ENCODE peak calls at places on chromosomes 16 and 17, in six cellular contexts. P, T, U, L, E and M are unnamed samples.

GRCh38 chr17:7293821-7294613 is 422 bp downstream of the YBX2 start:
- DNase-seq in P (peak), T (peak), U (no peak), L (peak), E (no peak), M (no peak)

GRCh38 chr17:66716236-66717026 is 118.5 kb upstream of the CACNG5 start:
- DNase-seq in P (peak), T (no peak), U (no peak), L (peak), E (no peak), M (no peak)

GRCh38 chr17:72705905-72706395 is 386.5 kb downstream of the SLC39A11 start:
- DNase-seq in P (no peak), T (no peak), U (no peak), L (no peak), E (no peak), M (no peak)

GRCh38 chr16:76246587-76246986 is 30.6 kb upstream of the CNTNAP4 start:
- DNase-seq in P (no peak), T (no peak), U (no peak), L (no peak), E (no peak), M (no peak)

GRCh38 chr16:89201467-89202377 is 1.4 kb upstream of the SLC22A31 start:
- DNase-seq in P (peak), T (peak), U (peak), L (peak), E (peak), M (peak)

GRCh38 chr16:13779676-13780075 is 140.3 kb upstream of the ERCC4 start:
- DNase-seq in P (no peak), T (peak), U (no peak), L (no peak), E (no peak), M (no peak)

GRCh38 chr17:71363661-71364060 is 757.2 kb upstream of the SOX9 start:
- DNase-seq in P (peak), T (no peak), U (no peak), L (no peak), E (no peak), M (no peak)

GRCh38 chr17:43360376-43360738 is 38.4 kb upstream of the ARL4D start:
- DNase-seq in P (peak), T (peak), U (peak), L (no peak), E (no peak), M (peak)

GRCh38 chr16:4373909-4374742 is 2.5 kb downstream of the VASN start:
- DNase-seq in P (peak), T (no peak), U (no peak), L (peak), E (peak), M (no peak)

GRCh38 chr17:83012873-83013778 is 66.3 kb upstream of the METRNL start:
- DNase-seq in P (no peak), T (no peak), U (no peak), L (no peak), E (no peak), M (no peak)

GRCh38 chr17:58541249-58541648 is 26.8 kb upstream of the MTMR4 start:
- DNase-seq in P (no peak), T (peak), U (no peak), L (no peak), E (no peak), M (no peak)